ENCODE peak calls at places on chromosomes 5 and 9, in seven cellular contexts. L, V, H, Q, W, I and S are unnamed samples.

GRCh38 chr9:111386386-111386785 is 56.4 kb upstream of the OR2K2 start:
- DNase-seq in Q (no peak), V (no peak), I (no peak), L (no peak), W (no peak), H (no peak), S (no peak)

GRCh38 chr5:173729079-173729765 is 112.8 kb upstream of the BOD1 start:
- DNase-seq in W (no peak), I (no peak), H (no peak), L (no peak), V (no peak), Q (no peak), S (no peak)

GRCh38 chr5:154829181-154829588 is 21.2 kb downstream of the FAXDC2 start:
- DNase-seq in H (no peak), W (no peak), V (no peak), I (no peak), L (no peak), Q (no peak), S (no peak)

GRCh38 chr5:67581203-67581602 is 384.6 kb upstream of the CD180 start:
- DNase-seq in V (peak), H (no peak), I (no peak), L (no peak), Q (no peak), W (peak), S (no peak)

GRCh38 chr9:134962065-134962997 is 44.6 kb upstream of the FCN1 start:
- DNase-seq in V (no peak), Q (no peak), W (no peak), H (no peak), L (no peak), I (no peak), S (peak)

GRCh38 chr5:119996128-119996527 is 366.8 kb downstream of the FAM170A start:
- DNase-seq in W (peak), Q (no peak), V (no peak), I (no peak), H (no peak), L (no peak), S (no peak)

GRCh38 chr9:136312436-136312835 is 8.5 kb upstream of the CCDC187 start:
- DNase-seq in V (no peak), I (no peak), W (no peak), Q (peak), L (peak), H (peak), S (peak)

GRCh38 chr5:135095052-135095715 is 61.2 kb upstream of the PITX1 start:
- DNase-seq in L (no peak), V (no peak), H (no peak), I (no peak), Q (no peak), W (no peak), S (no peak)

GRCh38 chr9:89996717-89997116 is 391.9 kb downstream of the GADD45G start:
- DNase-seq in H (no peak), Q (no peak), L (no peak), V (no peak), I (no peak), W (no peak), S (peak)

GRCh38 chr5:169876376-169876775 is 103.9 kb downstream of the INSYN2B start:
- DNase-seq in W (no peak), V (no peak), Q (no peak), L (no peak), H (no peak), I (no peak), S (no peak)

GRCh38 chr5:128494516-128494915 is 43.5 kb downstream of the FBN2 start:
- DNase-seq in I (no peak), H (no peak), Q (no peak), W (no peak), L (no peak), V (no peak), S (peak)

GRCh38 chr5:67530609-67531255 is 334.1 kb upstream of the CD180 start:
- DNase-seq in V (no peak), W (no peak), L (no peak), Q (no peak), H (peak), I (peak), S (no peak)

GRCh38 chr5:19538607-19539006 is 449.4 kb downstream of the CDH18 start:
- DNase-seq in W (no peak), I (no peak), Q (no peak), V (no peak), L (no peak), H (no peak), S (no peak)

GRCh38 chr9:121294866-121295661 is 27.1 kb downstream of the GSN start:
- DNase-seq in V (no peak), Q (no peak), W (no peak), H (no peak), I (no peak), L (no peak), S (no peak)

GRCh38 chr9:128995791-128996190 is 32.3 kb downstream of the SH3GLB2 start:
- DNase-seq in H (no peak), Q (no peak), L (no peak), V (no peak), W (no peak), I (no peak), S (no peak)

GRCh38 chr5:180519098-180519497 is 24.9 kb downstream of the CNOT6 start:
- DNase-seq in L (no peak), I (no peak), Q (no peak), W (no peak), H (no peak), V (no peak), S (no peak)

GRCh38 chr5:6633469-6634326 is 458 bp downstream of the SRD5A1 start:
- DNase-seq in L (no peak), Q (no peak), H (peak), I (peak), W (no peak), V (no peak), S (peak)

GRCh38 chr9:68951879-68952659 is 61.8 kb downstream of the PRKACG start:
- DNase-seq in L (no peak), V (no peak), H (no peak), Q (no peak), I (no peak), W (no peak), S (no peak)

GRCh38 chr9:13278368-13279246 is 885 bp downstream of the MPDZ start:
- DNase-seq in I (peak), Q (no peak), L (peak), W (no peak), V (no peak), H (peak), S (peak)

GRCh38 chr5:57834829-57835554 is 352.4 kb upstream of the ACTBL2 start:
- DNase-seq in V (no peak), H (no peak), W (no peak), I (no peak), L (peak), Q (no peak), S (peak)

GRCh38 chr5:77774981-77775772 is 962 bp downstream of the TBCA start:
- DNase-seq in L (no peak), Q (no peak), V (no peak), H (no peak), I (no peak), W (no peak), S (no peak)

GRCh38 chr9:116337015-116337414 is 183.4 kb downstream of the PAPPA start:
- DNase-seq in L (no peak), V (peak), W (no peak), Q (no peak), I (no peak), H (no peak), S (peak)

GRCh38 chr5:147188200-147189108 is 46.4 kb upstream of the STK32A start:
- DNase-seq in I (no peak), W (peak), V (no peak), L (peak), H (peak), Q (peak), S (peak)

GRCh38 chr5:147407094-147407681 is 102.7 kb downstream of the DPYSL3 start:
- DNase-seq in H (no peak), L (no peak), V (peak), W (no peak), I (no peak), Q (no peak), S (no peak)

GRCh38 chr9:13575558-13575957 is 296.1 kb upstream of the MPDZ start:
- DNase-seq in L (no peak), W (no peak), I (peak), V (no peak), Q (no peak), H (no peak), S (no peak)

GRCh38 chr9:84500218-84500617 is 159.7 kb upstream of the SLC28A3 start:
- DNase-seq in L (no peak), I (no peak), Q (no peak), V (no peak), H (no peak), W (no peak), S (no peak)

GRCh38 chr5:116084231-116084630 is 594 bp upstream of the COMMD10 start:
- DNase-seq in V (no peak), L (peak), H (no peak), W (no peak), I (no peak), Q (no peak), S (peak)

GRCh38 chr5:181024245-181025029 is 15.6 kb upstream of the BTNL9 start:
- DNase-seq in W (no peak), V (no peak), L (no peak), H (no peak), I (no peak), Q (no peak), S (no peak)

GRCh38 chr5:134175874-134176522 is 752 bp downstream of the SKP1 start:
- DNase-seq in W (no peak), I (peak), H (no peak), V (no peak), L (peak), Q (peak), S (no peak)

GRCh38 chr5:141349917-141350619 is at the start of gene PCDHGB1:
- DNase-seq in H (peak), I (peak), L (peak), V (no peak), W (no peak), Q (peak), S (peak)

GRCh38 chr5:66551920-66552319 is 44.3 kb upstream of the MAST4 start:
- DNase-seq in V (no peak), H (no peak), L (no peak), Q (no peak), W (no peak), I (no peak), S (no peak)

GRCh38 chr9:97560851-97561250 is 59.4 kb downstream of the TMOD1 start:
- DNase-seq in Q (no peak), I (no peak), H (no peak), L (no peak), W (no peak), V (no peak), S (no peak)

GRCh38 chr9:74497750-74498615 is 848 bp downstream of the RORB start:
- DNase-seq in I (peak), W (no peak), H (peak), V (no peak), Q (peak), L (no peak), S (peak)

GRCh38 chr9:128972956-128973355 is 25.5 kb downstream of the NUP188 start:
- DNase-seq in H (no peak), Q (no peak), V (peak), W (peak), L (no peak), I (no peak), S (no peak)

GRCh38 chr9:99326917-99327189 is 104.8 kb downstream of the SEC61B start:
- DNase-seq in L (no peak), V (no peak), W (no peak), I (no peak), H (no peak), Q (no peak), S (no peak)

GRCh38 chr5:10741661-10742060 is 19.4 kb downstream of the DAP start:
- DNase-seq in V (no peak), I (no peak), W (no peak), Q (no peak), H (no peak), L (no peak), S (peak)

GRCh38 chr9:133160742-133161541 is 2.8 kb downstream of the GBGT1 start:
- DNase-seq in V (no peak), Q (peak), H (peak), L (peak), W (peak), I (peak), S (peak)

GRCh38 chr5:136374003-136374402 is 8.7 kb upstream of the TRPC7 start:
- DNase-seq in Q (no peak), I (no peak), V (no peak), H (no peak), W (peak), L (no peak), S (peak)

DNA sequence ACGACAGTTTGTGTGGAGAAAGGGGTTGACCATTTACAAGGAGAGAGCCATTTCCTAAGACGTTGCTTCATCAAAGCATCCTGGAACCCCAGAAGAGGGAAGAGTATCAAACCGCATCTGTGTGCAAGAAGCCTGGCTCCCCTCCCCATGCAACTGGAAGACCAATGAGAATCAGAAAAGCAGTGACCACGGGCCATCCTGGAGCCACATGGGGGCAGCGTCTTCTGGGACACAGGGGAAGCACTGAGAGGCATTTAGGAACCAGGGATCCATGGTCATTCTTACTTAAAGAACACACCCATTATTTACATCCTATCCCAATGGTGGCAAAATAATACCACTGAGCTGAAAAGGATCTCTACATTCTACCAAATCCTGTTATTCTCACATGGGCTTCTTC is 29.3 kb downstream of the SEMA5A start:
- DNase-seq in V (no peak), W (no peak), H (no peak), Q (no peak), L (no peak), I (no peak), S (peak)
- TF ChIP-seq CTCF in V (no peak), W (peak), H (no peak), Q (no peak), L (no peak), I (no peak), S (peak)

GRCh38 chr5:1315709-1316587 is 21.1 kb upstream of the TERT start:
- DNase-seq in Q (peak), L (peak), H (no peak), W (no peak), V (no peak), I (no peak), S (peak)
- H3K4me3 ChIP-seq in Q (peak), L (no peak), H (no peak), W (no peak), V (no peak), I (no peak), S (no peak)

DNA sequence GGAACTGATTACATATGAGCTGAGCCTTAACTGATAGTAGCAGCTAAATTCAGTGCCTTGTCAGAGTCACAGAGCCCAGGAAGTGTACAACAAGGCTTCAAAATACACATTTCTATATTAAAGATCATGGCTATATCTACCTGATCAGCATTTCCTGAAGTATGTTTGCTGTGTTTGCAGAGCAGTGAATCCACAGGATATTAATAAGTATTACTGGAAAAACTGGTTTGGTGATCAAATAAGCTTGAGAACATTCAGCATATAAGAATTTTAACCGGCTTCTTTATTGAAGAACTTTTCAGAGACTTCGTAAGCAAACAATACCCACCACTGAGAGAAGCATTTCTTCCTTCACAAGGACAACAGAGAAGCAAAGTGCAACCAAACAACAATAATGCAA is 227.0 kb downstream of the ELAVL2 start:
- DNase-seq in Q (no peak), I (no peak), H (no peak), W (no peak), L (no peak), V (peak), S (no peak)
- TF ChIP-seq CTCF in Q (no peak), I (no peak), H (no peak), W (no peak), L (no peak), V (no peak), S (no peak)

DNA sequence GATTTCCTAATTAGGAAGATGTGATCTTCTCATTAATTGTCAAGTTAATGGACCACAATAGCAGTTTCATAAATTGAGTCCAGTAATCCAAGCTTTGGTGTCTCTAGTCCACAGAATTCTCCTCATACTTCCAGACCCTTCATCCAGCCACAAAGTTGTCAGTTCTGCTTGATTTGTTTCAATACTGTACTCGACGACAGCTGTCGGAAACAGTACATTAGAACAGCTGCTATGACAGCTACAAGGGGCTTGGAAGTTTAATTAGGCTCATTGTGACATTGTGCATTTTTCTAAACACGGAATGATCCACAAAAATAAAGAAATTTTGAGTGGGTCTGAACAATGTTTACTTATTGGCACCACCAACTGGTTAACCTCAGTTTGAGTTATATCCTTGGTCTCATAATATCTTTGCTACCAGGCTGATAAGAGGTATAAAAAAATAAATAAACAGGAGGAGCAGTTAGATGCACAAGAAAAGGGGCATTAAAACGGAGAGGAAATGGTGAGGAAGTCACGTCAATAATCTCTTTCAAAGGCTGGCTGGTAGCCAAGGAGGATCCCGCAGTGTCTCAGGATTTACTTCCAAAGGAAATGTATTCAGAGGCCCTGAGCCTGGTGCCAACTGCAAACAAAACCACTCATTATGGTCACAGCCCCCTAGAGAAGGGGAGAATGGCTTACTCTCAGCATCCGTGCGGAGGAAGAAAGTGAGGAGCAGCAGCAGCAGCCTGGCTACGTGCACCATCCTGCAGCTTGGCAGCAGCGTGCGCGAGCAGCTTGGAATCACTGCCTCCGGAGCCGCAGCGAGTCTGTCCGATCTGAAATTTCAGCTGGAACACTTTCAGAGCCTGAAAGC is 933.7 kb upstream of the DMAC1 start:
- DNase-seq in V (no peak), I (peak), Q (no peak), L (no peak), W (no peak), H (peak), S (no peak)
- H3K4me3 ChIP-seq in V (no peak), I (peak), Q (no peak), L (no peak), W (no peak), H (no peak), S (no peak)